ENCODE peak calls at places on chromosomes 5 and 9, in six cellular contexts. Z is uterus, H is PC-3, J is small intestine, I is HCT116, P is psoas muscle. B is an unnamed sample.
A peak's percentile ranks its signal among the peaks of the same experiment; 100 is the strongest.

GRCh38 chr5:128356011-128356410 is 182.0 kb downstream of the FBN2 start:
- DNase-seq in Z (no peak), H (no peak), J (no peak), I (no peak), P (no peak), B (no peak)

GRCh38 chr5:162703914-162704313 is 636.3 kb downstream of the GABRG2 start:
- DNase-seq in Z (no peak), H (no peak), J (peak; percentile 27), I (no peak), P (no peak), B (no peak)

GRCh38 chr9:77910216-77910615 is 121.4 kb downstream of the GNAQ start:
- DNase-seq in Z (no peak), H (no peak), J (no peak), I (no peak), P (no peak), B (no peak)

GRCh38 chr9:93902780-93903655 is 52.1 kb downstream of the BARX1 start:
- DNase-seq in Z (peak; percentile 2), H (no peak), J (no peak), I (no peak), P (peak; percentile 10), B (peak; percentile 7)

GRCh38 chr9:133090752-133091325 is 29.1 kb downstream of the CEL start:
- DNase-seq in Z (no peak), H (no peak), J (no peak), I (no peak), P (no peak), B (no peak)

GRCh38 chr5:58887721-58888409 is 305.0 kb downstream of the RAB3C start:
- DNase-seq in Z (peak; percentile 25), H (no peak), J (no peak), I (no peak), P (peak; percentile 60), B (peak; percentile 31)

GRCh38 chr5:40570408-40571129 is 109.1 kb upstream of the PTGER4 start:
- DNase-seq in Z (no peak), H (peak; percentile 82), J (no peak), I (no peak), P (no peak), B (no peak)

GRCh38 chr9:137435980-137436760 is 5.0 kb downstream of the ENTPD8 start:
- DNase-seq in Z (peak; percentile 84), H (peak; percentile 90), J (peak; percentile 83), I (peak; percentile 57), P (peak; percentile 80), B (peak; percentile 91)

GRCh38 chr5:115568668-115569067 is 24.1 kb upstream of the FEM1C start:
- DNase-seq in Z (no peak), H (no peak), J (no peak), I (no peak), P (no peak), B (no peak)

GRCh38 chr9:113150670-113151591 is at the start of gene SLC31A2:
- DNase-seq in Z (peak; percentile 84), H (peak; percentile 78), J (peak; percentile 89), I (peak; percentile 68), P (peak; percentile 92), B (peak; percentile 86)

GRCh38 chr9:113154471-113154870 is 3.7 kb downstream of the SLC31A2 start:
- DNase-seq in Z (no peak), H (peak; percentile 67), J (no peak), I (no peak), P (peak; percentile 63), B (peak; percentile 32)

GRCh38 chr9:113153599-113153998 is 2.8 kb downstream of the SLC31A2 start:
- DNase-seq in Z (no peak), H (no peak), J (no peak), I (no peak), P (no peak), B (no peak)

GRCh38 chr9:113151696-113152630 is 1.2 kb downstream of the SLC31A2 start:
- DNase-seq in Z (no peak), H (no peak), J (peak; percentile 59), I (no peak), P (no peak), B (peak; percentile 23)

GRCh38 chr9:113152699-113153098 is 1.9 kb downstream of the SLC31A2 start:
- DNase-seq in Z (no peak), H (peak; percentile 54), J (no peak), I (no peak), P (no peak), B (no peak)
- H3K27ac ChIP-seq in Z (peak overlapping the region; percentile 80), H (no peak overlapping the region), J (no peak overlapping the region), I (no peak overlapping the region), P (peak overlapping the region; percentile 86), B (no peak overlapping the region)

GRCh38 chr5:93162201-93162654 is 418.8 kb downstream of the NR2F1-AS1 start:
- DNase-seq in Z (no peak), H (peak; percentile 51), J (no peak), I (peak; percentile 84), P (no peak), B (no peak)
- H3K27ac ChIP-seq in Z (peak overlapping the region; percentile 54), H (peak overlapping the region; percentile 93), J (peak overlapping the region; percentile 64), I (peak overlapping the region; percentile 95), P (no peak overlapping the region), B (no peak overlapping the region)

GRCh38 chr5:177335701-177336065 is 15.8 kb downstream of the LMAN2 start:
- DNase-seq in Z (no peak), H (no peak), J (no peak), I (no peak), P (no peak), B (no peak)
- H3K27ac ChIP-seq in Z (no peak overlapping the region), H (no peak overlapping the region), J (no peak overlapping the region), I (no peak overlapping the region), P (peak overlapping the region; percentile 46), B (no peak overlapping the region)

DNA sequence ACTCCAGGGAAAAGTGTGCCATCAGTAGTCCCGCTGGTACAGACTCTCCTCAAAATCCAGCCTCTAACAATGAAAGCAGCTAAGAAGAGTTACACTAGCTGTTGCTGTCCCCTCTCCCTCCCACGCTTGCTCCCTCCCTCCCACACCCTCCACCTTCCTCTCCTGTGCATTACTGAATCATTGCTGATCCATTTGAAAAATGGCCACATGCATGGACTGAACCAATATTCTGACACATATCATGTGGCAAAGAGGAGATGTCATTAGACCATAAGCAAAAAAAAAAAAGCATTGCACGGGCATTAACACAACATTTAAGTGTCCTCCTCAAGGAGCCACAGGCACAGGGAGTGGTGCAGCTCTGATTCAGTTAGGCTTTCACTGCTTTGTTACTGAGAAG is 37.9 kb downstream of the LHFPL2 start:
- DNase-seq in Z (no peak), H (no peak), J (no peak), I (no peak), P (no peak), B (no peak)
- H3K27ac ChIP-seq in Z (peak overlapping the region; percentile 84), H (no peak overlapping the region), J (peak overlapping the region; percentile 26), I (no peak overlapping the region), P (no peak overlapping the region), B (no peak overlapping the region)

DNA sequence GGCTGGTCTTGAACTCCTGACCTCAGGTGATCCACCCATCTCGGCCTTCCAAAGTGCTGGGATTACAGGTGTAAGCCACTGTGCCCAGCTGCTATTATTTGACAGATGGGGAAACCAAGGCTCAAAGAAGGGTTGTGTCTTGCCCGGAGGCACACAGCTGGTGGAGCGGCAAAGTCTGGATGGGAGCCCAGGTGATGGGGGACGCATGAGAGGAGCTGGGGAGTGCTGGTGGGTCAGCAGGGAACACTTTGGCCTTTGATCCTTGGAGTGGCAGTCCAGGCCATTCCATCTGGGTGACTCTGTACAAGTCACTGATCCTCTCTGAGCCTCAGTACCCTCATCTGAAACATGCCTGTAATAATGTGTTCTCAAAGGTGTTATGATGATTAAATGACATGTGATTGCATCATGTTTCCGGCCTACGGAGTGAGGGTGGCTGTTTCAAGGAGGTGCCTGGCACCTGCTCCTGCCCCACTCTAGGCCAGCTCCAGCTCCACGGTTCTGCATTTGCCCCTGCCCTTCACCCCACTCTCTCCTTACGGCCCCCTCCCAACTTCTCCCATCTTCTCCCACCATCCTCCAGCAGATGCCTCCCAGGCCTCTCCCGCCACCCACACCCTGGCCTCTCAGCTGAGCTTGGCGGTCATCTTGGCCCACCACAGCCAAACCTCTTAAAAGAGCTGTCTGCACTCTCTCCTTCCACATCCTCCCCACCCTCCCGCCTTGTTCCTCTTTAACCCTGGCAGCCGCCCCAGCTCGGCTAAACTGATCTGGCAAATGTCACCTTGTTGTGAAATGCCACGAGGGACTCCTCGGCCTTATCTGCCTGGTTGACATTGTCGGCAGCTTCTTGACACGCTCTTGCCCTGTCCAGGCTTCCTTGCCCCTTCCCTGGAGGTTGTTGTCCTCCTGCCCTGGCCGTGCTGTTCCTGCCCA is 5.5 kb upstream of the DBN1 start:
- DNase-seq in Z (peak; percentile 95), H (no peak), J (no peak), I (no peak), P (peak; percentile 86), B (peak; percentile 90)
- H3K27ac ChIP-seq in Z (peak overlapping the region; percentile 86), H (no peak overlapping the region), J (peak overlapping the region; percentile 29), I (no peak overlapping the region), P (peak overlapping the region; percentile 80), B (peak overlapping the region; percentile 36)

DNA sequence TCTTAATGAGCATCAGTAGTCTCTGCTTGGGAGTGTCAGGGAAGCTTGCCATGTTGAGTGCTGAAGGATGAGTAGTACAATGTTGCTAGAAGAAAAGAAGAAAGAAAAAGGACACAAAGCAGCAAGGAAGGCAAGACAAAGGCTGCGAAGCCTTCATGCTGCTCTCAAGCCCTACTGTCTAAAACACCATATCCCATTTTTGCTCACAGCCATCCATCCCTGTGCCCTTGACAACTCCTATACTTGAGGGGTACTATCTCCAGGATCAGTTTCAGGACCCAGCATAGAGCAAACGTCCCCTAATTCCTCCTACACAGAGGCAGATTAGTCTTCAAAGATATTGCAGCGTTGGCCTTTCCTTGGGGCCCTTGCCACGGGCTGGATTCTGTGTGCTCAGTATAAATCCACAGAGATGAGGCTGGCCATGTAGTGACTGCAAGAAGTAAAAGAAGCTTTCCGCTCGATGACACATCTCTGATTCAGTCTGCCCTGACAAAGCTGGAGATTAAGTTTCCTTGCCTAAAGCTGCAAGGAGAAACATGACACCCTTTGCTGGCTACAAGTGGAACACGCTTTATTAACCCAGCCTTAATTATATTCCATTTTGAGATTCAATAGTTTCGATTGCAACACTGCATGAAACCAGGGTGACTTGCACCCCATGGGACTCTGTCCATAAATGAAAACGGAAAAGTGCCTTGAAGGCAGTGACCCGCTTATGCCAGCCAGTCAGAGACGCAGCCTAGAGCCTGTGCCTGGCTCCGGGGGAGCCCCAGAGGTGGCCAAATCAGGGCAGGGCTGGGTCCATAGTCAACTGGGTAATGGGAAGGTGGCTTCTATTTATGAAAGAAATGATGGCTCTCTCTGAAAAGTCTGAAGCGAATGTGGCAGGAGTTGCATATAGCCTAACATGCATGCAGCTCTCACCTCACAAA is 304.5 kb downstream of the ACTL7B start:
- DNase-seq in Z (no peak), H (peak; percentile 91), J (no peak), I (peak; percentile 62), P (no peak), B (no peak)
- H3K27ac ChIP-seq in Z (no peak overlapping the region), H (peak overlapping the region; percentile 99), J (no peak overlapping the region), I (peak overlapping the region; percentile 15), P (peak overlapping the region; percentile 78), B (no peak overlapping the region)

DNA sequence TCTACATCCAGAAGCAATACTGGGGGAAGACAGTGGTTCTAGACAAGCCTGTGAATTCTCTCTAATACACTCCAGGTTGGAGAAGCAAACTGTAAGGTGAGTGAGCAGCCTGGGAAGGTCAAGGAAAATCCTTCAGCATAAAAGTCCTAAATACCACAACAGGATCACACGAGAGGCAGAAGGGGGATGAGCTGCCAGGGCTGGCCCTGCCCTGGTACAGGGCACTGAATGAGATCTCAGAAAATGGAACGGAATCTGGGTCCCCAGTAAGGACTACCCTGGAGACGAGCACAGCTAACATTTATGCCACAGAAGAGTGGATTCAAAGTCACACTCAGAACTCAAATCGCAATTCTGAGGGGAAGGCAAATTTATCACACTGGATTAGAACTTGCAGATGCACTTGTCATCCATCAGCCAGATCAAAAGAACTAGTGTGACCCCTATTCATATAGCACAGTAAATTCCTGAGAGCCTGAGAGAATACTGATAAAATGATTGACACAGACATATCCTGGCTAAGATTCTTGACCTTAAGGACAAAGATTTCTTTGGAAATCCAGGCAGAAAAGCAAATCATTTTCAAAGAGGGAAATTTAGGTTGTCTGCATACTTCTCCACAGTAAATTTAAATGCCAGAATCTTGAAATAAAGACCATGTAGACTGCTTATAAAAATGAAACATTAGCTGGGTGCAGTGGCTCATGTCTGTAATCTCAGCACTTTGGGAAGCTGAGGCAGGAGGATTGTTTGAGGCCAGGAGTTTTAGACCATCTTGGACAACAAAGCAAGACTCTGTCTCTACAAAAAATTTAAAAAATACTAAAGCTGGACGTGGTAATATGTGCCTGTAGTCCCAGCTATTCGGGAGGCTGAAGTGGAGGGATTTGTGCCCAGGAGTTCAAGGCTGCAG is 25.6 kb downstream of the FYB1 start:
- DNase-seq in Z (no peak), H (no peak), J (no peak), I (no peak), P (no peak), B (no peak)
- H3K27ac ChIP-seq in Z (no peak overlapping the region), H (no peak overlapping the region), J (peak overlapping the region; percentile 39), I (no peak overlapping the region), P (no peak overlapping the region), B (no peak overlapping the region)